ENCODE peak calls at places on chromosomes 7 and 10, in five cellular contexts. V is A549, G is WTC11, N is GM12878, J is K562. W is an unnamed sample.

GRCh38 chr10:70532554-70533188 is 54.1 kb downstream of the PALD1 start:
- DNase-seq in V (no peak), G (no peak), N (no peak), J (peak), W (no peak)

GRCh38 chr7:31646969-31647368 is 40.0 kb upstream of the PPP1R17 start:
- DNase-seq in V (no peak), G (no peak), N (no peak), J (no peak), W (no peak)

GRCh38 chr10:79050896-79051555 is 17.7 kb upstream of the ZMIZ1 start:
- DNase-seq in V (no peak), G (peak), N (no peak), J (no peak), W (no peak)

GRCh38 chr7:80488851-80489370 is 23.0 kb downstream of the GNAT3 start:
- DNase-seq in V (no peak), G (no peak), N (no peak), J (no peak), W (no peak)

GRCh38 chr10:81957976-81958375 is 83.0 kb downstream of the NRG3 start:
- DNase-seq in V (no peak), G (no peak), N (no peak), J (no peak), W (no peak)

GRCh38 chr7:101159696-101160674 is 5.4 kb downstream of the VGF start:
- DNase-seq in V (no peak), G (no peak), N (no peak), J (no peak), W (no peak)

GRCh38 chr7:112347088-112347487 is 103.2 kb upstream of the IFRD1 start:
- DNase-seq in V (no peak), G (no peak), N (no peak), J (no peak), W (no peak)

GRCh38 chr7:112192236-112193154 is 13.7 kb downstream of the DOCK4 start:
- DNase-seq in V (peak), G (no peak), N (no peak), J (no peak), W (no peak)

GRCh38 chr10:6396652-6397051 is 183.4 kb downstream of the PRKCQ start:
- DNase-seq in V (no peak), G (no peak), N (no peak), J (no peak), W (no peak)

GRCh38 chr7:134605978-134606923 is 40.4 kb upstream of the BPGM start:
- DNase-seq in V (peak), G (peak), N (no peak), J (peak), W (peak)

GRCh38 chr10:93115661-93116383 is 42.1 kb downstream of the CYP26A1 start:
- DNase-seq in V (peak), G (peak), N (peak), J (peak), W (peak)

GRCh38 chr7:43691611-43692010 is 37.7 kb downstream of the COA1 start:
- DNase-seq in V (no peak), G (no peak), N (no peak), J (no peak), W (no peak)

GRCh38 chr10:124648131-124648475 is 96.1 kb downstream of the FAM53B start:
- DNase-seq in V (no peak), G (no peak), N (no peak), J (peak), W (no peak)

GRCh38 chr7:100065452-100066186 is 15.9 kb downstream of the ZNF3 start:
- DNase-seq in V (no peak), G (no peak), N (no peak), J (peak), W (no peak)

GRCh38 chr10:11538834-11539190 is 72.6 kb downstream of the USP6NL start:
- DNase-seq in V (no peak), G (no peak), N (no peak), J (no peak), W (no peak)

GRCh38 chr10:63115732-63116383 is 17.3 kb upstream of the NRBF2 start:
- DNase-seq in V (no peak), G (no peak), N (no peak), J (peak), W (peak)

GRCh38 chr7:6628045-6628444 is 9.1 kb upstream of the ZNF316 start:
- DNase-seq in V (no peak), G (no peak), N (no peak), J (no peak), W (no peak)

GRCh38 chr7:91288208-91288824 is 24.1 kb downstream of the FZD1 start:
- DNase-seq in V (no peak), G (peak), N (no peak), J (peak), W (peak)

GRCh38 chr10:17046989-17047388 is 82.6 kb downstream of the CUBN start:
- DNase-seq in V (no peak), G (no peak), N (no peak), J (no peak), W (no peak)

GRCh38 chr7:84509522-84509921 is 314.9 kb upstream of the SEMA3A start:
- DNase-seq in V (no peak), G (no peak), N (no peak), J (no peak), W (no peak)

GRCh38 chr7:47453093-47454056 is 128.5 kb downstream of the TNS3 start:
- DNase-seq in V (peak), G (no peak), N (no peak), J (no peak), W (no peak)

GRCh38 chr10:28219241-28219640 is 83.6 kb downstream of the MPP7 start:
- DNase-seq in V (no peak), G (no peak), N (no peak), J (no peak), W (no peak)

GRCh38 chr7:44324204-44325126 is 929 bp downstream of the CAMK2B start:
- DNase-seq in V (no peak), G (no peak), N (no peak), J (no peak), W (no peak)

GRCh38 chr10:29329420-29329819 is 40.5 kb downstream of the LYZL1 start:
- DNase-seq in V (no peak), G (no peak), N (no peak), J (no peak), W (peak)

GRCh38 chr10:78754269-78755074 is 314.3 kb upstream of the ZMIZ1 start:
- DNase-seq in V (no peak), G (no peak), N (no peak), J (no peak), W (peak)

GRCh38 chr10:94403034-94403822 is 887 bp downstream of the TBC1D12 start:
- DNase-seq in V (peak), G (peak), N (peak), J (peak), W (peak)

GRCh38 chr10:9315292-9315691 is 1260.8 kb downstream of the GATA3 start:
- DNase-seq in V (no peak), G (no peak), N (no peak), J (no peak), W (no peak)

GRCh38 chr10:126153686-126154628 is 234.3 kb downstream of the ADAM12 start:
- DNase-seq in V (no peak), G (no peak), N (no peak), J (no peak), W (no peak)

GRCh38 chr10:73228247-73228646 is 18.8 kb downstream of the DNAJC9 start:
- DNase-seq in V (no peak), G (no peak), N (no peak), J (no peak), W (no peak)

GRCh38 chr10:13585195-13585751 is 1.5 kb upstream of the PRPF18 start:
- DNase-seq in V (no peak), G (no peak), N (no peak), J (no peak), W (no peak)

GRCh38 chr7:27064681-27065080 is 31.1 kb downstream of the HOXA1 start:
- DNase-seq in V (no peak), G (no peak), N (no peak), J (no peak), W (no peak)

GRCh38 chr10:104517946-104518345 is 123.1 kb upstream of the SORCS3 start:
- DNase-seq in V (no peak), G (no peak), N (no peak), J (no peak), W (no peak)

GRCh38 chr7:149195180-149196150 is at the start of gene ZNF282:
- DNase-seq in V (peak), G (peak), N (peak), J (peak), W (peak)

GRCh38 chr7:106111671-106112117 is 418 bp downstream of the SYPL1 start:
- DNase-seq in V (peak), G (no peak), N (no peak), J (no peak), W (peak)

GRCh38 chr10:43190775-43191174 is 52.5 kb downstream of the CSGALNACT2 start:
- DNase-seq in V (no peak), G (no peak), N (no peak), J (no peak), W (no peak)

GRCh38 chr10:14751576-14752330 is 22.9 kb downstream of the FAM107B start:
- DNase-seq in V (no peak), G (no peak), N (no peak), J (no peak), W (no peak)

GRCh38 chr10:100483876-100484666 is 21.3 kb downstream of the WNT8B start:
- DNase-seq in V (no peak), G (no peak), N (no peak), J (no peak), W (no peak)

GRCh38 chr7:47308808-47309207 is 273.1 kb downstream of the TNS3 start:
- DNase-seq in V (no peak), G (no peak), N (no peak), J (no peak), W (no peak)

GRCh38 chr7:102869195-102869594 is 43.6 kb upstream of the LRRC17 start:
- DNase-seq in V (no peak), G (no peak), N (no peak), J (no peak), W (peak)
- TF ChIP-seq ESRRA in V (no peak), G (no peak), N (no peak), J (no peak), W (no peak)

DNA sequence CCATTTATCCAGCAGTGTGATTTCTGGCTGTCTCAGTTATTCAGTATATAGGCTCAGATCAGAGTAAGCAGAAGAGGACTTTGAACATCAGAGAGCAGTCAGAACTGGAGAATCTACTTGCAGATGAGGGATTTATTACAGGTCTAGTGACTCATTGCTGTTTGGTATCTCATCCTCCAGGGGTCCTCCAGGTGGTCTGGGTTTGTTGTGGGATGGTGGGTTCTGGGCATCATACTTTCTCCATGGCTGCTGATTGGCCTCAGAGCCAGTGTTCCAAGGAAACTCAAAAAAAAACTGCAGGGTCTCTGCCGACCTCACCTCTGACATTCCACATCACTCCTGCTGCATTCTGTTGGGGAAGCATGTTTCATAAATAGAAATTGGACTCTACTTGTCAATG is 214.8 kb downstream of the CNTNAP2 start:
- DNase-seq in V (no peak), G (no peak), N (no peak), J (no peak), W (no peak)
- TF ChIP-seq ESRRA in V (no peak), G (no peak), N (no peak), J (no peak), W (no peak)

GRCh38 chr7:87628780-87629569 is 777 bp downstream of the RUNDC3B start:
- DNase-seq in V (no peak), G (peak), N (no peak), J (no peak), W (peak)
- TF ChIP-seq ESRRA in V (no peak), G (no peak), N (no peak), J (no peak), W (no peak)

GRCh38 chr7:155667241-155667849 is 22.9 kb downstream of the RBM33 start:
- DNase-seq in V (no peak), G (no peak), N (no peak), J (no peak), W (no peak)

GRCh38 chr7:155663942-155664341 is 19.5 kb downstream of the RBM33 start:
- DNase-seq in V (no peak), G (no peak), N (no peak), J (no peak), W (no peak)

GRCh38 chr7:155662343-155663043 is 18.0 kb downstream of the RBM33 start:
- DNase-seq in V (no peak), G (no peak), N (no peak), J (no peak), W (no peak)

GRCh38 chr7:155665079-155665956 is 20.9 kb downstream of the RBM33 start:
- DNase-seq in V (no peak), G (no peak), N (no peak), J (no peak), W (no peak)

DNA sequence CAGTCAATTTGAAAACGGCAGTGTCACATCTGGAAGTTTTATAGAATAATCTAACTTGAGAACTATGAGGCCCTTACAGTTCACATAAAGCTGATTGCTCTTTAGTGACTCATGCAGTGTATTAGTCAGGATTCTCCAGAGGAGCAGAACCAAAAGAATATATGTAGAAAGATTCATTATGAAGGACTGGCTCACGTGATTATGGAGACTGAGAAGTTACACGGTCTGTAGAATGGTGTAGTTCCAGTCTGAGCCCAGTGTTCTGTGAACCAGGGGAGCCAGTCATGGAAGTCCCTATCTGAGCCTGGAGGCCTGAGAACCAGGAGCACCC is 21.5 kb downstream of the RBM33 start:
- DNase-seq in V (peak), G (no peak), N (no peak), J (no peak), W (no peak)
- TF ChIP-seq ESRRA in V (no peak), G (no peak), N (no peak), J (no peak), W (no peak)

GRCh38 chr10:47060993-47061500 is 149.8 kb downstream of the PTPN20 start:
- DNase-seq in V (no peak), G (no peak), N (no peak), J (no peak), W (no peak)
- TF ChIP-seq ESRRA in V (no peak), G (no peak), N (no peak), J (no peak), W (no peak)

DNA sequence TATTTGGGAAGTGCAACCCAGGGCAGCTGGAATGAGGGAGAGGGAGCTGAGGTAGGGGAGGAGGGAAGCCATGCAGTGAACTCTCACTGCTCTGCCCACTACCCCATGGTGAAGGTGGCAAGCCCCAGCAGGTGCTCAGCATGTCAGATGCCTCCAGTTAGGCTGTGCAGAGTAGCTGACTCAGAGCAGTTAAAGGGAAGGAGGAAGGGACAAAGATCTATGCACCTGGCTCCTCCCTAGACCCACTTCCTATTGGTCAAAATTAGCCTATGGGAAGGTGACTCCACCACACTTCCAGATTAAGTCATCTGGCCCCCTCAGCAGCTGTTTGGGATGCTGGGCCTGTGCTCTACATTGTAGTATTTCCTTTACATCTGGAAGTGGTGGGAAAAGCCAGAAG is 125.7 kb upstream of the MTPN start:
- DNase-seq in V (no peak), G (no peak), N (no peak), J (no peak), W (no peak)
- TF ChIP-seq ESRRA in V (no peak), G (no peak), N (no peak), J (no peak), W (no peak)

GRCh38 chr7:127928852-127929251 is 102.4 kb downstream of the LRRC4 start:
- DNase-seq in V (no peak), G (no peak), N (no peak), J (no peak), W (no peak)

GRCh38 chr7:127924874-127925273 is 106.4 kb downstream of the LRRC4 start:
- DNase-seq in V (no peak), G (no peak), N (no peak), J (no peak), W (no peak)

GRCh38 chr7:127928222-127928621 is 103.0 kb downstream of the LRRC4 start:
- DNase-seq in V (no peak), G (no peak), N (no peak), J (no peak), W (no peak)

GRCh38 chr7:127930341-127931328 is 100.6 kb downstream of the LRRC4 start:
- DNase-seq in V (no peak), G (no peak), N (peak), J (no peak), W (no peak)

GRCh38 chr7:127927339-127927679 is 103.9 kb downstream of the LRRC4 start:
- DNase-seq in V (no peak), G (no peak), N (no peak), J (no peak), W (peak)
- TF ChIP-seq ESRRA in V (no peak), G (no peak), N (no peak), J (no peak), W (no peak)

GRCh38 chr10:97468162-97468561 is 22.2 kb downstream of the ZDHHC16 start:
- DNase-seq in V (no peak), G (no peak), N (peak), J (no peak), W (no peak)
- TF ChIP-seq ESRRA in V (no peak), G (no peak), N (no peak), J (no peak), W (no peak)

GRCh38 chr7:1060315-1061080 is 16.2 kb downstream of the GPR146 start:
- DNase-seq in V (no peak), G (peak), N (no peak), J (peak), W (no peak)
- TF ChIP-seq ESRRA in V (no peak), G (no peak), N (no peak), J (no peak), W (no peak)

DNA sequence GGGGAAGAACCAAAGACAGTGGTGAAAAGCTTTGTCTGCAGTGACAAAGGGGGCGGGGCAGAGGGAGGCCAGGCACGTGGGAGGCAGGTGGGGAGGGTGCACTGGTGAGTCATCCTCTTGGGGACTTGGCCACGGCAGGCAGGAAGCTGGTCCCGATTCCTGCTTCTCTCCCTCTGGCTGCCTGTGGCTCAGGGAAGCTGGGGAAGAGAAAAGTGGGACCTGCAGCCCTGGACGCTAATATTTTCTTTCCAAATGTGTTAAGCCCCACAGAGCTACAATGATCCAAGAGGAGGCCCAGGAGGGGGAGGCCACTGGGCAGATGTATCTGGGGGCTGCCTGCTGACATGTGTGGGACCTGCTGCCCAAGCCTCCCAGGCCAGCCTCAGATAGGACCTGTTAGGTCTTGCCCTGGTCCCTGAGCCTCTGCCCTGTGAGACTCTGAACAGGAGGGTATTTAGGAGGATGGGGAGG is 231.8 kb downstream of the KCNMA1 start:
- DNase-seq in V (peak), G (peak), N (no peak), J (peak), W (peak)
- TF ChIP-seq ESRRA in V (no peak), G (no peak), N (no peak), J (no peak), W (no peak)